ENCODE peak calls at places on chromosomes 13 and 19, in seven cellular contexts. O, L, N, S, I, J and X are unnamed samples. For H3K36me3 and H3K4me1, the result is how much of the 10 kb centered on the place peaks cover.

GRCh38 chr13:46698015-46698414 is 98.9 kb downstream of the ESD start:
- DNase-seq in O (peak), L (peak), N (no peak), S (peak), I (no peak), J (no peak), X (no peak)

GRCh38 chr19:47416667-47417033 is 2.7 kb downstream of the MEIS3 start:
- DNase-seq in O (no peak), L (no peak), N (no peak), S (no peak), I (no peak), J (no peak), X (no peak)

GRCh38 chr19:17409990-17410389 is 4.6 kb upstream of the BST2 start:
- DNase-seq in O (no peak), L (no peak), N (no peak), S (no peak), I (no peak), J (no peak), X (no peak)

GRCh38 chr19:52673014-52673413 is 34.9 kb upstream of the ZNF83 start:
- DNase-seq in O (no peak), L (no peak), N (peak), S (no peak), I (no peak), J (no peak), X (no peak)

GRCh38 chr19:38838208-38838985 is 6.8 kb upstream of the ECH1 start:
- DNase-seq in O (no peak), L (no peak), N (no peak), S (no peak), I (no peak), J (no peak), X (no peak)

GRCh38 chr13:44347905-44348304 is 25.7 kb upstream of the SERP2 start:
- DNase-seq in O (no peak), L (no peak), N (peak), S (no peak), I (no peak), J (peak), X (no peak)

GRCh38 chr19:56601375-56601774 is 6.3 kb downstream of the ZNF71 start:
- DNase-seq in O (no peak), L (no peak), N (peak), S (no peak), I (no peak), J (no peak), X (no peak)

GRCh38 chr19:31946491-31946890 is 398.9 kb upstream of the ZNF507 start:
- DNase-seq in O (no peak), L (no peak), N (no peak), S (no peak), I (no peak), J (no peak), X (no peak)

GRCh38 chr19:34722353-34722752 is 11.7 kb upstream of the ZNF181 start:
- DNase-seq in O (no peak), L (no peak), N (no peak), S (no peak), I (no peak), J (no peak), X (no peak)

GRCh38 chr13:24279267-24279666 is 30.1 kb upstream of the C1QTNF9 start:
- DNase-seq in O (no peak), L (no peak), N (no peak), S (no peak), I (no peak), J (no peak), X (no peak)

GRCh38 chr19:50858896-50859295 is 4.2 kb downstream of the KLK3 start:
- DNase-seq in O (no peak), L (no peak), N (no peak), S (no peak), I (no peak), J (no peak), X (no peak)

GRCh38 chr13:44129418-44129817 is 244.2 kb upstream of the SERP2 start:
- DNase-seq in O (no peak), L (no peak), N (no peak), S (no peak), I (no peak), J (no peak), X (no peak)

GRCh38 chr13:63595811-63596210 is 2180.2 kb upstream of the PCDH20 start:
- DNase-seq in O (no peak), L (no peak), N (no peak), S (no peak), I (no peak), J (no peak), X (no peak)

GRCh38 chr13:39825886-39826285 is 170.4 kb downstream of the COG6 start:
- DNase-seq in O (no peak), L (no peak), N (no peak), S (no peak), I (no peak), J (no peak), X (no peak)

GRCh38 chr13:112976526-112976925 is 7.5 kb downstream of the MCF2L start:
- DNase-seq in O (no peak), L (no peak), N (no peak), S (no peak), I (no peak), J (no peak), X (no peak)

GRCh38 chr13:26831336-26831908 is 70.8 kb upstream of the GPR12 start:
- DNase-seq in O (no peak), L (no peak), N (no peak), S (no peak), I (no peak), J (no peak), X (no peak)

GRCh38 chr19:18465214-18465963 is 27.5 kb upstream of the ISYNA1 start:
- DNase-seq in O (no peak), L (no peak), N (no peak), S (no peak), I (no peak), J (no peak), X (no peak)

GRCh38 chr19:50646074-50646807 is 3.0 kb upstream of the C19orf81 start:
- DNase-seq in O (no peak), L (no peak), N (peak), S (no peak), I (no peak), J (no peak), X (no peak)

GRCh38 chr19:35931161-35931873 is 4.9 kb upstream of the LRFN3 start:
- DNase-seq in O (peak), L (peak), N (peak), S (peak), I (peak), J (peak), X (peak)

GRCh38 chr13:76385606-76386005 is 500.6 kb downstream of the KCTD12 start:
- DNase-seq in O (no peak), L (no peak), N (no peak), S (no peak), I (no peak), J (no peak), X (no peak)

GRCh38 chr19:3368441-3368795 is 2.0 kb downstream of the NFIC start:
- DNase-seq in O (no peak), L (no peak), N (no peak), S (no peak), I (no peak), J (no peak), X (no peak)

GRCh38 chr13:78596701-78597550 is 6.4 kb downstream of the POU4F1 start:
- DNase-seq in O (no peak), L (no peak), N (no peak), S (peak), I (no peak), J (no peak), X (no peak)

GRCh38 chr13:112722433-112723250 is 32.8 kb downstream of the ATP11A start:
- DNase-seq in O (no peak), L (no peak), N (peak), S (no peak), I (no peak), J (peak), X (no peak)

GRCh38 chr19:34259367-34259865 is 5.1 kb downstream of the GARRE1 start:
- DNase-seq in O (no peak), L (no peak), N (peak), S (no peak), I (no peak), J (no peak), X (no peak)

GRCh38 chr13:95195146-95195545 is 106.1 kb downstream of the ABCC4 start:
- DNase-seq in O (no peak), L (no peak), N (no peak), S (no peak), I (no peak), J (no peak), X (no peak)

GRCh38 chr13:27379694-27380596 is 44.5 kb upstream of the GTF3A start:
- DNase-seq in O (peak), L (no peak), N (peak), S (peak), I (no peak), J (peak), X (peak)

GRCh38 chr13:114034481-114034891 is 60.6 kb upstream of the C13orf46 start:
- DNase-seq in O (no peak), L (no peak), N (peak), S (no peak), I (no peak), J (no peak), X (no peak)

GRCh38 chr19:44722131-44723121 is 23.5 kb downstream of the CEACAM16 start:
- DNase-seq in O (no peak), L (no peak), N (no peak), S (no peak), I (peak), J (no peak), X (no peak)

GRCh38 chr19:3110126-3110825 is 16.1 kb downstream of the GNA11 start:
- DNase-seq in O (no peak), L (no peak), N (no peak), S (no peak), I (no peak), J (no peak), X (no peak)

GRCh38 chr19:11090264-11091032 is 1.2 kb downstream of the LDLR start:
- DNase-seq in O (peak), L (peak), N (peak), S (peak), I (peak), J (peak), X (peak)

GRCh38 chr19:11094520-11094894 is 5.2 kb downstream of the LDLR start:
- DNase-seq in O (no peak), L (no peak), N (no peak), S (no peak), I (no peak), J (no peak), X (no peak)

GRCh38 chr19:11089254-11090013 is at the start of gene LDLR:
- DNase-seq in O (peak), L (peak), N (peak), S (peak), I (peak), J (peak), X (peak)

GRCh38 chr19:11091343-11092153 is 2.3 kb downstream of the LDLR start:
- DNase-seq in O (peak), L (peak), N (peak), S (no peak), I (no peak), J (no peak), X (peak)

GRCh38 chr19:11092181-11092538 is 2.9 kb downstream of the LDLR start:
- DNase-seq in O (no peak), L (no peak), N (peak), S (no peak), I (no peak), J (no peak), X (no peak)
- H3K36me3 ChIP-seq in O (under half), L (under half), N (under half), S (under half), I (under half), J (under half), X (under half)

GRCh38 chr13:86882835-86883234 is 788.3 kb upstream of the SLITRK5 start:
- DNase-seq in O (no peak), L (no peak), N (peak), S (no peak), I (no peak), J (peak), X (no peak)
- H3K4me1 ChIP-seq in O (under half), L (under half), N (under half), S (under half), I (under half), J (under half), X (under half)

GRCh38 chr13:20188649-20189553 is 3.8 kb downstream of the GJB2 start:
- DNase-seq in O (no peak), L (no peak), N (no peak), S (no peak), I (no peak), J (no peak), X (no peak)

GRCh38 chr13:20191902-20192469 is 752 bp downstream of the GJB2 start:
- DNase-seq in O (no peak), L (no peak), N (no peak), S (no peak), I (no peak), J (no peak), X (no peak)

GRCh38 chr13:20191311-20191901 is 1.3 kb downstream of the GJB2 start:
- DNase-seq in O (no peak), L (no peak), N (no peak), S (no peak), I (no peak), J (no peak), X (no peak)

GRCh38 chr13:20192470-20193141 is at the start of gene GJB2:
- DNase-seq in O (no peak), L (no peak), N (no peak), S (no peak), I (no peak), J (peak), X (no peak)

DNA sequence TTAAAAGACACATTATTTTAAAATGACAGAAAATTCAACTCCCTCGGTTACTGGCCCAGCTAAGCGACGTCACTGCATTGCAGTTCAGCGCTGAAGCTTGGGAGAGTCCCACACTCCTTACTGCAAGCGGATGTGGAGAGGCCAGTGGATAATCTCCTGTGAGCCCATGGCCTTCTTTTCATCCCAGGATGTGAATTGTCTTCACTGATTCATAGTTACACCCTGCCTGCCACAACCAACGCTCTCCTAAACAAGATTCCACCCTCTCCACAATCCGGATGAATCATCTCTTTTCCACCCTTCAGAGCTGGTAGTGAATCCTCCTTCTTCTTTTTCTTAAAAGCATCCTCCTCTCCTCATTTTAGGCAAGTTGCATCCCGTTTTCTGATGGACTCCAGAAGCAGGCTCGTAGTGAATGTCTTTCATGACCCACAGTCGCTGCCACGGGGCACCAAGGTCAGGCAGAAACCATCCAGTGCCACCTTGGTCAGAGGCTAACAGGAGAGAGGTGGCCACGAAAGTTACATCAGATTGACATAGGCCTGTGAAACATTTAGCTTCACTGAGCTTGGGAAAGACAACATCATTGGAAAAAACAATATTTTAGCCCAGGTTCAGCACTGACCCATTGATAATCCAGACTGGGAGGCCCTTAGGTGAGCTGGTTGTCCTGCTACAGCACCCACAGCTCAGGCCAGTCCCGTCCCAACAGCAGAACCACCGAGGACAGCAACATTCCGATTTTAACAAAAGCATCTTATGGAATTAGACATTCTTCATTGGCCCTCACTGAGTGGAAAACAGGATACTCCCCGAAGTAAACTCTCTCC is 2.0 kb downstream of the GJB2 start:
- DNase-seq in O (no peak), L (no peak), N (peak), S (no peak), I (no peak), J (no peak), X (no peak)
- H3K36me3 ChIP-seq in O (under half), L (under half), N (under half), S (under half), I (under half), J (under half), X (under half)

GRCh38 chr19:42176990-42177685 is 40.3 kb downstream of the DEDD2 start:
- DNase-seq in O (peak), L (no peak), N (peak), S (peak), I (no peak), J (peak), X (peak)
- H3K4me1 ChIP-seq in O (under half), L (under half), N (under half), S (under half), I (under half), J (under half), X (under half)

DNA sequence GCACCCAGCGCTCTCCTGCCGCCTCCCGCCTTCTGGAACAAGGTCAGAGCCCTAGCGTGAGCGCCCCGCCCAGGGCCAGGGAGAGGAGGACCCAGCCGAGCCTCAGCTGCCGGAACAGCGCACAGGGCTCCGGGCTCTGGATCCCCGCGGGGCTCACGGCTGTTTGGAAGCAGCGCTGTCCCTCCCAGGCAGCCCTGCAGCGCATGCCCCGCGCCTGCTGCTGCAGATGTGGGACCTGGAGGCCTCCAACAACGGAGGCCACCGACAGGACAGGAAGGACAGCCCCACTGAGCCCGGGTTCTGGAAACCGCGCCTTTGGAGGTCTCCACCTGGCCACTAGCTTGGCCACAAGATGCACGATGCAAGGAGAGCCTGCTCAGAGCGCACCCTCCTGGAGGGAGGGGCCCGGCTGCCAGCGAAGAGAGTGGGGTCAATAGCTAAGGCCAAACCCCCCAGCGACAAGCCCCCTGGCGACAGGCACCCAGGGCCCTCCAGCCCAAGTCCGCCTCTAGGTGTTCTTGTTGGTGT is 12.6 kb downstream of the ZSCAN18 start:
- DNase-seq in O (no peak), L (no peak), N (no peak), S (peak), I (no peak), J (no peak), X (no peak)
- H3K36me3 ChIP-seq in O (half or more), L (half or more), N (under half), S (under half), I (under half), J (under half), X (under half)

GRCh38 chr13:97229699-97230098 is 7.6 kb downstream of the MBNL2 start:
- DNase-seq in O (no peak), L (no peak), N (no peak), S (no peak), I (no peak), J (no peak), X (no peak)

GRCh38 chr13:97231832-97232201 is 9.7 kb downstream of the MBNL2 start:
- DNase-seq in O (no peak), L (no peak), N (peak), S (no peak), I (no peak), J (no peak), X (no peak)

GRCh38 chr13:97226788-97227627 is 4.9 kb downstream of the MBNL2 start:
- DNase-seq in O (no peak), L (no peak), N (no peak), S (no peak), I (no peak), J (no peak), X (peak)

GRCh38 chr13:97231118-97231831 is 9.1 kb downstream of the MBNL2 start:
- DNase-seq in O (no peak), L (no peak), N (no peak), S (no peak), I (no peak), J (no peak), X (no peak)

GRCh38 chr13:97228850-97229521 is 6.9 kb downstream of the MBNL2 start:
- DNase-seq in O (no peak), L (no peak), N (peak), S (no peak), I (no peak), J (no peak), X (no peak)
- H3K4me1 ChIP-seq in O (under half), L (half or more), N (under half), S (under half), I (under half), J (under half), X (under half)

DNA sequence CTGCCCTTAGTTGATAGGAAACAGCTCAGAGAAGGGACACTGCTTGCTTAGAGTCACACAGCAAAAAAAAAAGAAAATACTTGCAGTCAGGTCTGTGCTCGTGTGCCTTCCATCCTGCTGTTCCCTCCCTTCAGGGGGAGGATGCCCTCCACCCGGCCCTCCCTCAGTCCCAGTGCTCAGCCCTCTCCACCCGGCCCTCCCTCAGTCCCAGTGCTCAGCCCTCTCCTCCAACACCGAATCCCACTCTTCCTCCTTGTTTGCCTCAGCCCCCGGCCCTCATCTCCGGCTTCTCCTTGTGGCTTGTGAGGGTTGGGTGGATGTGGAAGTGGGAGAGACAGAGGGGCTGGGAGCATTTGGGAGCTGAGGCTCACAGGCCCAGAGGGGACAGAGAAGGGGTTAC is 5.8 kb downstream of the TFPT start:
- DNase-seq in O (no peak), L (no peak), N (no peak), S (no peak), I (no peak), J (no peak), X (no peak)
- H3K36me3 ChIP-seq in O (under half), L (under half), N (half or more), S (under half), I (under half), J (under half), X (under half)

DNA sequence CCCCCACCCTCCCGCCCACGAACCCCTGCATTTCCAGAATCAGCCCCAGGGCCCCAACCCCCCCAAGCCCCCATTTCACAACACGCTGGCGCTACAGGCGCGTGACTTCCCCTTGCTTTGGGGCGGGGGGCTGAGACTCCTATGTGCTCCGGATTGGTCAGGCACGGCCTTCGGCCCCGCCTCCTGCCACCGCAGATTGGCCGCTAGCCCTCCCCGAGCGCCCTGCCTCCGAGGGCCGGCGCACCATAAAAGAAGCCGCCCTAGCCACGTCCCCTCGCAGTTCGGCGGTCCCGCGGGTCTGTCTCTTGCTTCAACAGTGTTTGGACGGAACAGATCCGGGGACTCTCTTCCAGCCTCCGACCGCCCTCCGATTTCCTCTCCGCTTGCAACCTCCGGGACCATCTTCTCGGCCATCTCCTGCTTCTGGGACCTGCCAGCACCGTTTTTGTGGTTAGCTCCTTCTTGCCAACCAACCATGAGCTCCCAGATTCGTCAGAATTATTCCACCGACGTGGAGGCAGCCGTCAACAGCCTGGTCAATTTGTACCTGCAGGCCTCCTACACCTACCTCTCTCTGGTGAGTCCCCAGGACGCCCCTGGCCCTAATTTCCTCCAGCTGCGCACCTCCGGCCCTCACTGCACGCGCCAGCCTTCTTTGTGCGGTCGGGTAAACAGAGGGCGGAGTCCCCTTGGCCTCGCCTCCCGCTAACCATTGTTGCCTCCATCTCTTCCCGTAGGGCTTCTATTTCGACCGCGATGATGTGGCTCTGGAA is at the start of gene FTL:
- DNase-seq in O (peak), L (peak), N (peak), S (peak), I (peak), J (peak), X (peak)
- H3K4me1 ChIP-seq in O (under half), L (under half), N (under half), S (under half), I (under half), J (under half), X (under half)